ENCODE peak calls at places on chromosome 4, in five cellular contexts. G is AG09309, A is psoas muscle, B is HFF-Myc, X is AG04450. O is an unnamed sample.

GRCh38 chr4:119041951-119042560 is 93.6 kb upstream of the MYOZ2 start:
- DNase-seq in A (no peak), B (peak), G (peak), X (peak), O (peak)

GRCh38 chr4:71396382-71396781 is 57.6 kb downstream of the SLC4A4 start:
- DNase-seq in G (peak), A (no peak), X (peak), B (no peak), O (peak)

GRCh38 chr4:145130788-145131398 is 32.8 kb downstream of the ABCE1 start:
- DNase-seq in G (peak), B (no peak), A (no peak), X (peak), O (peak)

GRCh38 chr4:121072080-121072835 is at the start of gene NDNF:
- DNase-seq in X (no peak), B (no peak), A (peak), G (no peak), O (peak)

GRCh38 chr4:68283714-68284113 is 38.2 kb upstream of the TMPRSS11B start:
- DNase-seq in X (no peak), A (no peak), G (no peak), B (no peak), O (no peak)

GRCh38 chr4:162852642-162853041 is 314.0 kb downstream of the NAF1 start:
- DNase-seq in A (no peak), G (no peak), X (no peak), B (no peak), O (no peak)

GRCh38 chr4:119729815-119730643 is 101.4 kb upstream of the PDE5A start:
- DNase-seq in G (peak), B (peak), X (peak), A (no peak), O (peak)

GRCh38 chr4:78057600-78058560 is 757 bp downstream of the FRAS1 start:
- DNase-seq in G (no peak), A (peak), B (peak), X (no peak), O (peak)

GRCh38 chr4:33780952-33781655 is 2463.2 kb downstream of the ARAP2 start:
- DNase-seq in A (no peak), G (peak), X (no peak), B (peak), O (peak)

GRCh38 chr4:173489514-173489913 is 40.5 kb downstream of the HAND2 start:
- DNase-seq in A (no peak), G (peak), B (no peak), X (peak), O (peak)

GRCh38 chr4:189022441-189023035 is 883.3 kb downstream of the TRIML1 start:
- DNase-seq in X (peak), G (peak), A (no peak), B (no peak), O (peak)

GRCh38 chr4:6229095-6229494 is 28.7 kb upstream of the JAKMIP1 start:
- DNase-seq in B (no peak), A (no peak), G (no peak), X (no peak), O (no peak)

GRCh38 chr4:180449395-180449956 is 1793.7 kb upstream of the TENM3 start:
- DNase-seq in X (no peak), G (no peak), B (no peak), A (no peak), O (no peak)

GRCh38 chr4:31328921-31329320 is 608.8 kb downstream of the PCDH7 start:
- DNase-seq in B (no peak), X (no peak), G (peak), A (no peak), O (peak)

GRCh38 chr4:164952551-164952950 is 24.9 kb downstream of the TRIM61 start:
- DNase-seq in B (no peak), G (no peak), A (no peak), X (no peak), O (no peak)

GRCh38 chr4:2059034-2059725 is at the start of gene NAT8L:
- DNase-seq in G (no peak), B (no peak), X (no peak), A (peak), O (no peak)

GRCh38 chr4:86816463-86817107 is 32.6 kb downstream of the SLC10A6 start:
- DNase-seq in X (no peak), B (peak), A (peak), G (peak), O (peak)

GRCh38 chr4:108527729-108528128 is 92.6 kb upstream of the RPL34 start:
- DNase-seq in A (no peak), G (no peak), B (no peak), X (no peak), O (no peak)

GRCh38 chr4:119873794-119874325 is 192.8 kb downstream of the MAD2L1 start:
- DNase-seq in A (no peak), X (no peak), B (no peak), G (no peak), O (no peak)

GRCh38 chr4:150402968-150403367 is 179.0 kb upstream of the MAB21L2 start:
- DNase-seq in A (peak), X (no peak), B (no peak), G (no peak), O (no peak)

GRCh38 chr4:87007345-87008181 is 72.8 kb downstream of the AFF1 start:
- DNase-seq in A (peak), G (no peak), B (no peak), X (no peak), O (peak)

GRCh38 chr4:34720563-34720962 is 1523.8 kb downstream of the ARAP2 start:
- DNase-seq in B (peak), A (no peak), X (no peak), G (peak), O (peak)

GRCh38 chr4:41933997-41934812 is 1.0 kb upstream of the TMEM33 start:
- DNase-seq in X (no peak), G (no peak), A (no peak), B (no peak), O (no peak)

GRCh38 chr4:19300213-19300612 is 951.5 kb upstream of the SLIT2 start:
- DNase-seq in A (no peak), X (no peak), B (peak), G (peak), O (peak)

GRCh38 chr4:123892997-123893745 is 496.6 kb downstream of the SPRY1 start:
- DNase-seq in A (no peak), X (no peak), G (peak), B (no peak), O (peak)

GRCh38 chr4:156293657-156294297 is 340.1 kb upstream of the CTSO start:
- DNase-seq in X (peak), G (peak), A (no peak), B (peak), O (peak)

GRCh38 chr4:177718514-177718913 is 276.3 kb upstream of the AGA start:
- DNase-seq in B (no peak), A (no peak), G (no peak), X (no peak), O (no peak)

GRCh38 chr4:57104706-57105560 is 5.3 kb downstream of the IGFBP7 start:
- DNase-seq in X (no peak), A (no peak), B (no peak), G (no peak), O (peak)

GRCh38 chr4:174010547-174010946 is 272.9 kb downstream of the FBXO8 start:
- DNase-seq in A (no peak), B (no peak), X (no peak), G (no peak), O (no peak)

GRCh38 chr4:152063301-152064235 is 302.8 kb upstream of the GATB start:
- DNase-seq in A (no peak), G (no peak), X (no peak), B (peak), O (peak)

GRCh38 chr4:94390804-94391410 is 48.3 kb upstream of the HPGDS start:
- DNase-seq in A (no peak), G (no peak), X (no peak), B (no peak), O (peak)

GRCh38 chr4:17480530-17480929 is 31.4 kb downstream of the QDPR start:
- DNase-seq in G (no peak), A (no peak), X (no peak), B (no peak), O (no peak)
- TF ChIP-seq CTCF in G (no peak), A (no peak), X (no peak), B (no peak), O (no peak)

GRCh38 chr4:168841682-168842019 is 168.4 kb downstream of the CBR4 start:
- DNase-seq in A (no peak), B (no peak), G (no peak), X (no peak), O (no peak)
- H3K4me3 ChIP-seq in A (no peak), B (no peak), G (no peak), X (no peak), O (no peak)

GRCh38 chr4:176034498-176034897 is 31.1 kb upstream of the WDR17 start:
- DNase-seq in B (peak), G (peak), X (peak), A (no peak), O (peak)
- TF ChIP-seq CTCF in B (peak), G (peak), X (peak), A (peak), O (no peak)

GRCh38 chr4:38309471-38309870 is 349.3 kb downstream of the PTTG2 start:
- DNase-seq in G (no peak), X (no peak), B (no peak), A (no peak), O (no peak)

GRCh38 chr4:38302910-38303309 is 342.7 kb downstream of the PTTG2 start:
- DNase-seq in A (no peak), G (no peak), X (no peak), B (no peak), O (no peak)

GRCh38 chr4:38310446-38311043 is 350.3 kb downstream of the PTTG2 start:
- DNase-seq in G (no peak), A (no peak), B (no peak), X (no peak), O (no peak)

GRCh38 chr4:38308728-38309315 is 348.6 kb downstream of the PTTG2 start:
- DNase-seq in B (no peak), X (no peak), G (no peak), A (no peak), O (peak)

DNA sequence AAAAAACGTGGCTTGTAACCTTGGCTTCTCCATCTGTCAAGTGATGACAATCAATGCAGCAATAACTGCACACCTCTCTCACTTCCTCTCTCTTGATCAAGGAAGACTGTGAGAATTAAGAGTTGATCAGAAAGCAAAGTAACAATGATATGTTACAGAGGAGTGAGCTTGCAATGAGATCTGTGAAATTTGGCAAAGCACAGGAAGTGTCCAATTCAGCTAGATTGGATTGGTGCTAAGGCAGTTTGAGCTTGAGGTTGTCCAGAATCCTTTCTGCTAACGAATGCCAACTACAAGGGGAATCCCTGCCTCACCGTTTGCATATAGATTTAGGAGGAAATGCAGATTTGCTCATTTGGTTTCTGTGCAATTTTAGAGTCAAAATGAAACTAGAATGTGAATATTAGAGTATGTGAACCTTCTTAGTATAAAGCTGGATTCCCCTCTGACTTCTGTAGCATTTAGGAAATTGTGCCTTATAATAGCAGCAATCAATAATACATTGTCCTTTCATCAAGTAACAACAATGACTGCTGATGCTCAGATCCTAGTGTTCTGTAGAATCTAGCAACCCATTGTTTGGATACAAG is 346.4 kb downstream of the PTTG2 start:
- DNase-seq in X (no peak), A (no peak), G (no peak), B (no peak), O (no peak)
- H3K4me3 ChIP-seq in X (no peak), A (no peak), G (no peak), B (no peak), O (no peak)

GRCh38 chr4:166981847-166982246 is 252.4 kb downstream of the SPOCK3 start:
- DNase-seq in X (no peak), A (no peak), B (no peak), G (no peak), O (no peak)
- TF ChIP-seq CTCF in X (no peak), A (no peak), B (no peak), G (no peak), O (no peak)

O was measured in fibroblast of the aortic adventitia.